ENCODE peak calls at places on chromosomes 13 and 19, in four cellular contexts. Y, E, Q and L are unnamed samples.
A peak's percentile ranks its signal among the peaks of the same experiment; 100 is the strongest.

GRCh38 chr19:10780368-10780767 is 55.6 kb downstream of the TMED1 start:
- DNase-seq in Q (no peak), E (no peak), Y (peak; percentile 56), L (no peak)

GRCh38 chr13:77390391-77390790 is 63.5 kb upstream of the MYCBP2 start:
- DNase-seq in Q (no peak), Y (no peak), E (no peak), L (no peak)

GRCh38 chr19:46416077-46416709 is 2.8 kb upstream of the CCDC8 start:
- DNase-seq in Y (no peak), Q (peak; percentile 53), E (peak; percentile 40), L (peak; percentile 52)

GRCh38 chr19:16034180-16034579 is 42.1 kb upstream of the TPM4 start:
- DNase-seq in Y (no peak), Q (no peak), E (no peak), L (no peak)

GRCh38 chr13:31824705-31825512 is 85.6 kb downstream of the RXFP2 start:
- DNase-seq in E (no peak), Q (no peak), Y (no peak), L (no peak)

GRCh38 chr19:29260477-29261317 is 47.7 kb upstream of the UQCRFS1 start:
- DNase-seq in E (peak; percentile 36), Y (no peak), Q (no peak), L (no peak)

GRCh38 chr19:35334064-35334753 is 5.2 kb downstream of the CD22 start:
- DNase-seq in Q (no peak), E (no peak), Y (no peak), L (no peak)

GRCh38 chr13:102903659-102904407 is 58.0 kb downstream of the ERCC5 start:
- DNase-seq in Y (no peak), E (no peak), Q (no peak), L (no peak)

GRCh38 chr19:56566904-56567273 is 379 bp upstream of the ZNF470 start:
- DNase-seq in Q (no peak), Y (no peak), E (no peak), L (peak; percentile 1)

GRCh38 chr13:29935309-29935981 is 85.0 kb upstream of the UBL3 start:
- DNase-seq in Q (no peak), Y (no peak), E (no peak), L (no peak)

GRCh38 chr13:75178436-75178835 is 303.5 kb downstream of the TBC1D4 start:
- DNase-seq in Y (no peak), Q (no peak), E (no peak), L (no peak)

GRCh38 chr19:50719566-50719965 is at the start of gene SHANK1:
- DNase-seq in Q (no peak), E (no peak), Y (no peak), L (no peak)

GRCh38 chr19:2164020-2164988 is 571 bp downstream of the DOT1L start:
- DNase-seq in E (no peak), Y (no peak), Q (no peak), L (no peak)

GRCh38 chr19:19558055-19558454 is 20.0 kb downstream of the CILP2 start:
- DNase-seq in Y (no peak), E (no peak), Q (no peak), L (no peak)

GRCh38 chr19:46350029-46350757 is 3.3 kb downstream of the PPP5C start:
- DNase-seq in E (no peak), Q (no peak), Y (no peak), L (no peak)

GRCh38 chr13:85816413-85816812 is 17.2 kb upstream of the SLITRK6 start:
- DNase-seq in E (no peak), Q (no peak), Y (no peak), L (no peak)

GRCh38 chr13:98482476-98483444 is 94.1 kb downstream of the STK24 start:
- DNase-seq in E (no peak), Y (no peak), Q (peak; percentile 61), L (no peak)

GRCh38 chr19:919157-920050 is 2.3 kb downstream of the KISS1R start:
- DNase-seq in Q (no peak), Y (no peak), E (no peak), L (no peak)

GRCh38 chr13:38582133-38582532 is 104.7 kb upstream of the FREM2 start:
- DNase-seq in E (no peak), Q (no peak), Y (no peak), L (no peak)

GRCh38 chr13:38575427-38575826 is 111.5 kb upstream of the FREM2 start:
- DNase-seq in Y (no peak), E (no peak), Q (no peak), L (no peak)

DNA sequence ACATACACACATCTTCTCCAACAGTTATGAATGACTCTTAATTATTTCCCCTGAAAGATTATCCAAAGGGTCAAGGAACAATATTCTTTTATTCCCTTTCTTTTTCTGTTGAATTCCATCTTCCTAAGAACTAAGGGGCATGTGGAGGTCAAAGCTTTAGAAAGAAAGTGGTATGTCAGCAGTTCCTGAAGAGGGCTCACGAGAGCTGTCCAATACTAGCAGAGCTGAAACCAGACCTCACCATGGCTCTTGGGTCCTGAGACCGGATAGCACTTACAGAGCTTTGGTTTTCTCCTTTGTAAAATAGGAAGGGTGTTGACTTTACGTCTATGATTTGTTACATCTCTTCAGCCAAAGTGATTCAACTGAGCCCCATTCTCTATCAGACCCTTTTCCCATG is 109.8 kb upstream of the FREM2 start:
- DNase-seq in Y (no peak), Q (no peak), E (no peak), L (no peak)
- TF ChIP-seq CTCF in Y (no peak), Q (no peak), E (no peak), L (no peak)

GRCh38 chr19:49666120-49666444 is 349 bp downstream of the BCL2L12 start:
- DNase-seq in E (no peak), Q (no peak), Y (no peak), L (no peak)
- TF ChIP-seq CTCF in E (no peak), Q (no peak), Y (peak; percentile 18), L (no peak)

DNA sequence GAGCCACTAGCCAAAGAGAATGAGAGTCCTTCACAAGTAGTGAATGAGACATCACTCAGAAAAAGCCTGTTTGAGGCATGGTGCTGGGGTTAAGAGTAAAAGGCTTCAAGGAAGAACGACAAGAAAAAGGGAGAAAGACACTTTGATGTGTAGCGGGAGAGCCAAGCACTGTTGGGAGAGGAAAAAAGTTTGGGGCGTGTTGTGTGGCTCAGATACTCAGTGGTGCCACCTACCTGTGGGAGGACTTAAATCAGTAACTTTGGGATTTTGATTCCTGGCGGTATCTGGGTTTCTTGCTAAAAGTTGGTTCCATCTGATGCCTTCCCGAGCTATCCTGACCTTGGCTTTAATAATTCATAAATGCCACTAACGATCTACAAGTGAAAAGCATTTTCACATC is 12.3 kb downstream of the ELSPBP1 start:
- DNase-seq in E (peak; percentile 32), Q (no peak), Y (no peak), L (no peak)
- TF ChIP-seq CTCF in E (peak; percentile 50), Q (no peak), Y (no peak), L (peak; percentile 24)

DNA sequence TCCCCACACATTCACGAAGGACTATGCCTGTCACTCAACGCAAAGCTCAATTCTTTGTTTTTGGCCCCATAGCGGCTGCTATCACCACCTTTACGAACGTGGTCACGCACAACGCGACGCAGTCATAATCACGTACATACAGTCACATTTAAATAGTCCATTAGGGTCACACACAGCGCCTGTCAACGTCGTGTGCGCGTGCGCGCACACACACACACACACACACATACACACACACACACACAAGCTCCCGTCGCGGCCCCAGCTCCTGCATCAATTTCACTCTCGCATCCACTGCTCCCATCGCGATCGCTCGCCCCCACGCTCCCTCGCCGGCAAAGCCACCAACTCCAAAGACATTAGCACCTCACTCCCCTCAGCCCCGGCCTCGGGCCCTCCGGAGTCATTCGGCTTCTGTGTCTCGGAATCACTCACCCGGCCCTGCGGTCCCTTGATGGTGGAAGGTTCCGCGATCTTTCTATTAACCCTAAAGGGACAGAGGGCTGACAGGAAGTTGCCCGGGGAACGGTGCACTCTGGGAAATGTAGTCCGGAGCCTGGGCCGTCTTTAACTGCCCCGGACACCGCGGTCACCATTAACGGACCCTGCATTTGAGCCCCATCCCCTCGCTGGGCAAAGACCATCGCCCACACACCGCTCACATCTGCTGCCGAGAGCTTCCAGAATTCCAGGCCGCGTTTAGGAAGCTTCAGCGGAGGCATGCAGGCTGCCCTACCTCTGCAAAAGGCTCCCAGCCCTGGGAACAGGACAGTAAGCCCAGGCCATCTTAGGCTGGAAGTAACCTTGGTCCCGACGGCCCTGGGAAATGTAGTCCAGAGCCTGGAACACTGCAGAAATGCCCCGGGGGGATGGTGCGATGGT is at the start of gene ZNF790:
- DNase-seq in Y (peak; percentile 74), E (no peak), Q (peak; percentile 78), L (peak; percentile 68)
- TF ChIP-seq CTCF in Y (no peak), E (no peak), Q (no peak), L (no peak)